ENCODE peak calls at places on chromosomes 2 and 18, in four cellular contexts. D, W, U and F are unnamed samples. For H3K27me3, the result is how much of the 10 kb centered on the place peaks cover.

GRCh38 chr2:99698896-99699295 is 209.1 kb upstream of the REV1 start:
- DNase-seq in D (no peak), W (no peak), U (no peak), F (peak)

GRCh38 chr18:67864677-67865340 is 348.3 kb upstream of the DSEL start:
- DNase-seq in U (no peak), D (no peak), W (no peak), F (no peak)

GRCh38 chr2:73268831-73269685 is 15.2 kb downstream of the FBXO41 start:
- DNase-seq in U (no peak), D (no peak), W (peak), F (no peak)

GRCh38 chr2:103132536-103133217 is 370.8 kb downstream of the TMEM182 start:
- DNase-seq in U (no peak), W (no peak), D (no peak), F (no peak)

GRCh38 chr18:32177530-32177929 is 12.3 kb upstream of the MEP1B start:
- DNase-seq in W (no peak), U (no peak), D (no peak), F (no peak)

GRCh38 chr2:41791523-41791922 is 256.3 kb upstream of the PKDCC start:
- DNase-seq in U (no peak), D (peak), W (no peak), F (no peak)

GRCh38 chr18:45008694-45009372 is 328.1 kb downstream of the SETBP1 start:
- DNase-seq in D (no peak), W (no peak), U (no peak), F (no peak)

GRCh38 chr2:222722327-222722946 is 51.0 kb downstream of the MOGAT1 start:
- DNase-seq in U (no peak), D (no peak), W (no peak), F (no peak)

GRCh38 chr18:67373636-67374035 is 142.9 kb downstream of the DSEL start:
- DNase-seq in W (no peak), U (no peak), D (no peak), F (no peak)

GRCh38 chr2:49044680-49045079 is 109.6 kb downstream of the FSHR start:
- DNase-seq in D (no peak), U (no peak), W (no peak), F (no peak)

GRCh38 chr2:74199871-74200305 is 1.5 kb downstream of the MTHFD2 start:
- DNase-seq in U (no peak), D (no peak), W (no peak), F (no peak)

GRCh38 chr2:197359859-197360258 is 49.3 kb upstream of the ANKRD44 start:
- DNase-seq in U (no peak), D (no peak), W (no peak), F (no peak)

GRCh38 chr2:100260712-100261620 is 61.3 kb downstream of the LONRF2 start:
- DNase-seq in U (peak), W (no peak), D (peak), F (peak)

GRCh38 chr2:166365803-166366420 is 9.8 kb downstream of the SCN9A start:
- DNase-seq in D (no peak), U (no peak), W (no peak), F (no peak)

GRCh38 chr2:153770359-153770991 is 101.2 kb upstream of the GALNT13 start:
- DNase-seq in D (no peak), W (no peak), U (no peak), F (no peak)

GRCh38 chr2:234116050-234116449 is 65.5 kb downstream of the SPP2 start:
- DNase-seq in D (no peak), W (no peak), U (no peak), F (no peak)

GRCh38 chr2:19337202-19337601 is 21.2 kb downstream of the OSR1 start:
- DNase-seq in U (no peak), W (no peak), D (no peak), F (no peak)

GRCh38 chr2:182949572-182950189 is 83.2 kb upstream of the FRZB start:
- DNase-seq in U (no peak), D (no peak), W (no peak), F (no peak)

GRCh38 chr2:36277146-36277808 is 78.3 kb upstream of the CRIM1 start:
- DNase-seq in W (no peak), D (no peak), U (no peak), F (peak)

GRCh38 chr2:152613235-152613634 is 104.0 kb downstream of the PRPF40A start:
- DNase-seq in U (no peak), D (no peak), W (no peak), F (no peak)

GRCh38 chr2:240974771-240975572 is 23.4 kb upstream of the SNED1 start:
- DNase-seq in W (no peak), U (no peak), D (no peak), F (no peak)

GRCh38 chr2:10844083-10844482 is 31.5 kb upstream of the PDIA6 start:
- DNase-seq in W (peak), D (peak), U (peak), F (peak)

DNA sequence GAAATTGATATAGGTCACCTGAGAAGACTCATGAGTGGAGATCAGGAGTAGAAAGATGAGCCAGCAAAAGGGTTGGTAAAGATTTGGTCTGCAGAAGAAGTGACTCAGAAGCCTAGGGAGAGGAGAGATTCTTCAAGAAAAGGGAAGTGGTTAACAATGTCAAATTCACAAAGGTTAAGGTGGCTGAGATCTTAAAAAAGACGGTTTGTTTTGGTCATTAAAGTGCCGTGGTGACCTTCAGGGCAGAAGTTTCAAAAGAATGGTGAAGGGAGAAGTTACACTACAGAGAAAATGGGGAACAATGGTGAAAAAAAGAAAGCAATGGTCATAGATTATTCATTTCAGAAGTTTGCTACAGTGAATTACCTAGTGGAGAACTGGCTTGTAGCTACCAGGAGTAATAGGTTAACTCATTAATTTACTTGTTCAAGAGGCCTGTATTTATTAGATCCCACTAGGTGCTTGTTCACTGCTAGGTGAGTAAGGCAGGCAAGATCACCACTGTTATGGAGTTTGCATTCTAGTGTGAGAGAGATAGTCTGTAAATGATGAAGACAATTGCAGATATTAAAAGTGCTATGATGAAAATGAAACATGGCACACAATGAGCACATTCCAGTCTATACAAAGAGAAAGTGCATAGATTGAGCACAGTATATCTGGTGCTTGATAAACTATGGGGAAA is 43.0 kb downstream of the FBXO48 start:
- DNase-seq in D (no peak), U (no peak), W (no peak), F (no peak)
- H3K4me3 ChIP-seq in D (no peak), U (no peak), W (no peak), F (no peak)

DNA sequence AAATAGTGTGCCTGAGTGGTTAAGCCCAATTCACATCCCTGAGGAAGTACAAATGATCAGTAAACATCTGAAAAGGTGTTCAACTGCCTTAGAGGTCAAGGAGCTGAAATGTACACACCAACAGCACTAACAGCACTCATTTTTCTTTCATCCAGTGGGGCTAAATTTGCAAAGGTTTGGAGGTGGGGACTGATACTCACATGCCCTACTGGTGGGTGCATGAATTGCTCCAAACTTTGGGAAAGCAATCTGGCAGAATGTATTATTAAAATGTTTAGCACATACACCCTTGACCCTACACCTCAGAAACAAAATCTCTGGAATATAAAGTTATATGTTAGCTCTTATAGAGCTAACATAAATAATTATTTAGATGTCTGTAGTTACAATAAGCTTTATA is 19.0 kb upstream of the FAM178B start:
- DNase-seq in W (no peak), U (no peak), D (no peak), F (no peak)
- TF ChIP-seq CTCF in W (no peak), U (no peak), D (no peak), F (peak)

GRCh38 chr2:29751390-29751789 is 170.0 kb downstream of the ALK start:
- DNase-seq in W (no peak), U (no peak), D (no peak), F (no peak)

GRCh38 chr2:29753676-29754444 is 167.5 kb downstream of the ALK start:
- DNase-seq in D (no peak), U (no peak), W (no peak), F (no peak)

GRCh38 chr2:29747786-29748470 is 173.5 kb downstream of the ALK start:
- DNase-seq in W (no peak), D (no peak), U (no peak), F (peak)

GRCh38 chr2:29749041-29749440 is 172.3 kb downstream of the ALK start:
- DNase-seq in W (no peak), U (no peak), D (no peak), F (peak)

GRCh38 chr2:29749843-29750242 is 171.5 kb downstream of the ALK start:
- DNase-seq in D (no peak), W (no peak), U (no peak), F (no peak)
- H3K27me3 ChIP-seq in D (under half), W (under half), U (under half), F (under half)

GRCh38 chr18:8121091-8121490 is 488.1 kb upstream of the RAB12 start:
- DNase-seq in U (no peak), W (no peak), D (no peak), F (no peak)

GRCh38 chr18:8116346-8117007 is 492.8 kb upstream of the RAB12 start:
- DNase-seq in D (peak), U (no peak), W (no peak), F (no peak)

GRCh38 chr18:8124232-8125146 is 484.7 kb upstream of the RAB12 start:
- DNase-seq in W (no peak), D (no peak), U (no peak), F (no peak)

GRCh38 chr18:8117008-8117376 is 492.2 kb upstream of the RAB12 start:
- DNase-seq in W (no peak), D (no peak), U (no peak), F (no peak)

GRCh38 chr18:8121942-8122480 is 487.2 kb upstream of the RAB12 start:
- DNase-seq in W (no peak), D (no peak), U (no peak), F (peak)
- H3K4me3 ChIP-seq in W (no peak), D (no peak), U (no peak), F (no peak)

GRCh38 chr2:43616967-43617366 is 20.1 kb upstream of the PLEKHH2 start:
- DNase-seq in W (no peak), U (no peak), D (no peak), F (no peak)

GRCh38 chr2:43623052-43623451 is 14.0 kb upstream of the PLEKHH2 start:
- DNase-seq in U (peak), W (no peak), D (no peak), F (no peak)

GRCh38 chr2:43619511-43619910 is 17.5 kb upstream of the PLEKHH2 start:
- DNase-seq in U (no peak), D (no peak), W (no peak), F (no peak)
- TF ChIP-seq CTCF in U (no peak), D (no peak), W (no peak), F (no peak)

DNA sequence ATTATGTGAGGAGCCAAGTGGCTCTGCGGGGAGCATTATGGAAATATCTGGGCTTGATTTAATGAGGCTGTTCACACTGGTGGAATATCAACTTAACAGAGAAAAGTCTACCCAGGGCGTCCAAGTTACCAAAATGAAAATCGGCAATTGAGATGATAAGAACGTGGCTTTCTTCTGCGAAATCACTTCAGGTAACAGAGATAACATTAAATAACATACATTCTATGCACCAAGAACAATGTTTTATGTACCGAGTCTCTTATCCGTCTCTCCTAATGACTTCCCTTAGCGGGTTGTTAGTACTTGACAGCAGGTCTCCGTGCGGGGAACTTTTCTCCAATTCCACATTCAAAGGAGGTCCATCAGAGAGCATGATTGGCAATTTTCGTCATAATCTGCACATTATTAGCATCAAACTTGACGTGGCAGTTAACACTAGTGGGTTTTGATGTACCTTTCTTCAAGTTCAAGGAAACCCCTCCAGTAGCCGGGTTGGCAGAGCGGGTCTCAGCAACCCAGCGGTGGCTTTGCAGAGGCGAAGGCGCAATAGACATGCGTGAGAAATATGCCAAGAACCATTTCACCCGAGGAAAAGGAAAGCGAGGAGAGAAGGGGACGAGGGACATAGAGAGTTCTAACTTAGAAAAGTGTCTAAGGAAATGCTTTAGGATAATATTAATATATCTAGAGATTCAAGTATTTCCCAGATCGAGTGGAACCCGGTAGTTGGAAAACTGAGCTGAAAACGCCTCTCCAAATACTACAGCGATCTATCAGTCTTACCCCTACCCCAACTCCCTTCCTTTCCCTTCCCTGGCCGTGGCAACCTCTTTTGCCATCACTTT is 5.1 kb downstream of the EVX2 start:
- DNase-seq in W (no peak), U (no peak), D (no peak), F (no peak)
- H3K27me3 ChIP-seq in W (half or more), U (half or more), D (half or more), F (half or more)

DNA sequence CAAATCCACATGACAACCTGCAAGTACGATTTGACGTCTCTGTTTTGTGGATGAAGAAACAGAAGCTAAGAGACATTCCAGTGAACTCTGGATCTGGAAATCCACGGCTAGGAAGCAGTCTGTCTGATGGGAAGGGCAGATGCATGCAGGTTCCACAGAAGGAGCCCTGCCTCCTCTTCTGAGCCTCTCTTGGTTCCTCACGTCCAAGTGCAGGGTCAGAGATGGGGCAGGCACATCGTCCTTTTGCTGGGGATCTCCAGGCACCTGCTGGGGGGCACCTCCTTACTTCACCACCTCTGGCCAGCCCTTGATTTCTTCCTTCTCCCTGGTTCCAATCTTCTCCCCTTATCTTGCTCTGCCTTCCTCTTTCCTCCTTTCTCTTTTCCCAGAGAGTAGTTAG is 137.9 kb downstream of the BCL2 start:
- DNase-seq in U (no peak), D (no peak), W (no peak), F (no peak)
- H3K4me3 ChIP-seq in U (no peak), D (no peak), W (no peak), F (no peak)

GRCh38 chr2:220341014-220341413 is 713.6 kb downstream of the SLC4A3 start:
- DNase-seq in W (no peak), D (no peak), U (no peak), F (no peak)

GRCh38 chr2:220347661-220348060 is 720.2 kb downstream of the SLC4A3 start:
- DNase-seq in W (no peak), U (no peak), D (no peak), F (no peak)

GRCh38 chr2:220346919-220347318 is 719.5 kb downstream of the SLC4A3 start:
- DNase-seq in D (no peak), U (no peak), W (no peak), F (no peak)
- TF ChIP-seq CTCF in D (no peak), U (no peak), W (no peak), F (no peak)